ENCODE peak calls at places on chromosome 15, in nine cellular contexts. N is aorta; G is breast epithelium; F is psoas muscle; S is body of pancreas; C is neural progenitor cell; D is AG04450; U is GM23338; I is CD8-positive, alpha-beta T cell. Y is an unnamed sample.
A peak's percentile ranks its signal among the peaks of the same experiment; 100 is the strongest.

GRCh38 chr15:93382196-93382820 is 293.3 kb upstream of the RGMA start:
- DNase-seq in I (no peak), G (no peak), U (no peak), C (no peak), N (no peak), D (no peak), F (no peak), S (peak; percentile 82), Y (no peak)

GRCh38 chr15:90099868-90100854 is 2.1 kb downstream of the IDH2 start:
- DNase-seq in D (no peak), S (peak; percentile 79), C (no peak), F (peak; percentile 73), N (peak; percentile 71), G (peak; percentile 78), U (no peak), I (no peak), Y (peak; percentile 58)

GRCh38 chr15:78740904-78741274 is 70.4 kb downstream of the ADAMTS7 start:
- DNase-seq in U (no peak), S (no peak), F (no peak), G (no peak), I (no peak), C (no peak), N (no peak), D (no peak), Y (no peak)

GRCh38 chr15:31265090-31265870 is 61.4 kb upstream of the KLF13 start:
- DNase-seq in G (peak; percentile 48), N (no peak), C (peak; percentile 9), S (no peak), D (no peak), U (no peak), I (no peak), F (peak; percentile 41), Y (no peak)

GRCh38 chr15:82056900-82057825 is 11.3 kb upstream of the MEX3B start:
- DNase-seq in G (no peak), F (no peak), U (peak; percentile 56), D (no peak), S (no peak), C (peak; percentile 45), I (no peak), N (no peak), Y (no peak)

GRCh38 chr15:66673410-66674322 is 28.4 kb upstream of the SMAD6 start:
- DNase-seq in D (no peak), I (peak; percentile 8), N (peak; percentile 63), C (peak; percentile 89), U (peak; percentile 93), F (no peak), G (no peak), S (peak; percentile 27), Y (no peak)

GRCh38 chr15:68389936-68390790 is 41.8 kb downstream of the ITGA11 start:
- DNase-seq in C (no peak), N (no peak), U (no peak), G (no peak), D (peak; percentile 16), I (no peak), S (no peak), F (no peak), Y (no peak)

GRCh38 chr15:35170216-35170615 is 85.1 kb upstream of the NANOGP8 start:
- DNase-seq in G (no peak), D (peak; percentile 21), S (no peak), N (no peak), I (no peak), C (no peak), U (no peak), F (no peak), Y (peak; percentile 17)

GRCh38 chr15:34693053-34693744 is 61.6 kb downstream of the GJD2 start:
- DNase-seq in D (no peak), G (no peak), I (no peak), N (no peak), C (no peak), F (no peak), U (no peak), S (no peak), Y (no peak)

GRCh38 chr15:57541805-57542504 is 49.7 kb upstream of the MYZAP start:
- DNase-seq in I (no peak), S (peak; percentile 75), F (peak; percentile 83), G (no peak), U (peak; percentile 84), N (peak; percentile 80), D (peak; percentile 52), C (peak; percentile 70), Y (peak; percentile 16)

GRCh38 chr15:67574981-67575632 is 32.6 kb downstream of the MAP2K5 start:
- DNase-seq in N (no peak), S (no peak), G (no peak), U (peak; percentile 17), D (no peak), C (peak; percentile 52), F (no peak), I (no peak), Y (no peak)

GRCh38 chr15:38714309-38715072 is 149.9 kb upstream of the RASGRP1 start:
- DNase-seq in U (no peak), D (peak; percentile 86), S (no peak), N (peak; percentile 52), G (no peak), F (no peak), I (no peak), C (no peak), Y (no peak)

GRCh38 chr15:73265536-73266153 is 103.1 kb downstream of the HCN4 start:
- DNase-seq in U (peak; percentile 87), G (no peak), S (peak; percentile 31), I (peak; percentile 29), C (peak; percentile 76), F (peak; percentile 64), N (no peak), D (peak; percentile 6), Y (no peak)

GRCh38 chr15:83682476-83683162 is 28.7 kb downstream of the ADAMTSL3 start:
- DNase-seq in U (no peak), N (no peak), F (no peak), S (no peak), D (no peak), I (no peak), C (no peak), G (no peak), Y (no peak)

GRCh38 chr15:61459785-61460707 is 230.9 kb upstream of the RORA start:
- DNase-seq in D (no peak), I (no peak), U (no peak), G (no peak), S (no peak), N (no peak), F (no peak), C (no peak), Y (no peak)

GRCh38 chr15:42070276-42070965 is 23.9 kb downstream of the PLA2G4D start:
- DNase-seq in C (no peak), G (no peak), D (no peak), I (no peak), F (no peak), U (no peak), N (no peak), S (no peak), Y (no peak)

DNA sequence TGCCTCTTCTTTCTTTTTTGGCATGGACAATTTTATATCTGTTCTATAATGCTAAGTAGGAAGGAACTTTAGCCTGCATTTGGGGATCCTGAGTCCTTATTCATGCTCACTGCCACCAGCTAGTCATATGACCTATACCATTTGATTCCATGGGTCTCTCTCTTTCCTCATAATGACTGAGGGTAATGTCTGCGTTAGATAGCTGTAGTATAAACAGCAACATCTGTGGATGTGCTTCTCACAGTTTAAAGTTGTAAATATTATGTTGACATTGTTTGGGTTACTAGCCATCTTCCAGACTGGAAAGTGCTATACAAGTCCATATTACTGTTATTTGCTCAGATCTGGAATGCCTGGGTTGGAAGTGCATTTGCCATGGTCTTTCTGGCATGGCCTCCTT is 274.9 kb upstream of the SEMA6D start:
- DNase-seq in U (no peak), N (no peak), C (no peak), D (no peak), G (no peak), F (no peak), S (no peak), I (no peak), Y (no peak)
- H3K27ac ChIP-seq in U (no peak overlapping the region), N (no peak overlapping the region), C (no peak overlapping the region), D (no peak overlapping the region), G (no peak overlapping the region), F (no peak overlapping the region), S (no peak overlapping the region), I (no peak overlapping the region), Y (no peak overlapping the region)

GRCh38 chr15:75025102-75025501 is 1.7 kb downstream of the PPCDC start:
- DNase-seq in D (no peak), U (no peak), I (no peak), N (no peak), S (no peak), C (no peak), G (no peak), F (no peak), Y (no peak)
- H3K27ac ChIP-seq in D (no peak overlapping the region), U (no peak overlapping the region), I (no peak overlapping the region), N (no peak overlapping the region), S (no peak overlapping the region), C (no peak overlapping the region), G (no peak overlapping the region), F (no peak overlapping the region), Y (no peak overlapping the region)

GRCh38 chr15:45393851-45394250 is 15.5 kb upstream of the GATM start:
- DNase-seq in S (peak; percentile 53), D (no peak), G (no peak), F (no peak), C (no peak), I (no peak), U (peak; percentile 47), N (no peak), Y (no peak)

GRCh38 chr15:45397116-45397665 is 18.8 kb upstream of the GATM start:
- DNase-seq in D (no peak), G (no peak), C (no peak), N (no peak), F (no peak), U (no peak), I (no peak), S (no peak), Y (no peak)

GRCh38 chr15:45394681-45395080 is 16.3 kb upstream of the GATM start:
- DNase-seq in S (no peak), I (no peak), G (no peak), U (no peak), F (no peak), C (no peak), D (no peak), N (no peak), Y (no peak)

GRCh38 chr15:45399381-45400212 is 21.3 kb upstream of the GATM start:
- DNase-seq in N (no peak), F (no peak), G (no peak), C (peak; percentile 70), I (no peak), U (peak; percentile 81), D (no peak), S (no peak), Y (no peak)

DNA sequence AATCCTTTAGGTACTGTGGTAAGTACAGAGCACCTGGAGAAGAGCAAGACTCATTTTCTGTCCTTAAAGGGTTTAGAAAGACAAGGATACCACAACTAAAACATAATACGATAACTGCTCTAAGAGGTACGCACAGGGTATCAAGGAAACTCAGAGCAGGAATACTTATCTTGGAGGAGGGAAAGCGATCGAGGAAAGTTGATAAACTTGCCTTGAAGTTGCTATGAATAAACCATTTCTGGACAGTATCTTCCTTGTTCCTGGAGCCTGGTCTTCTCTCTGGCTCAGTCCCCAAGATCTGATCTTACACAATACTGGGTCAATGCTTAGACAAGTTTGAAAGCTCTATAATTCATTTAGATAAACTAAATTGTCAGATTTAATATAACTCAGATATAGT is 17.6 kb upstream of the GATM start:
- DNase-seq in I (no peak), N (no peak), D (no peak), G (no peak), U (no peak), C (no peak), S (no peak), F (no peak), Y (no peak)
- H3K27ac ChIP-seq in I (no peak overlapping the region), N (no peak overlapping the region), D (no peak overlapping the region), G (no peak overlapping the region), U (no peak overlapping the region), C (no peak overlapping the region), S (peak overlapping the region; percentile 49), F (no peak overlapping the region), Y (no peak overlapping the region)

GRCh38 chr15:55742498-55742926 is 440 bp downstream of the PRTG start:
- DNase-seq in C (peak; percentile 66), G (no peak), N (peak; percentile 56), U (peak; percentile 23), F (peak; percentile 61), I (no peak), D (no peak), S (no peak), Y (peak; percentile 25)
- H3K27ac ChIP-seq in C (peak overlapping the region; percentile 96), G (peak overlapping the region; percentile 65), N (no peak overlapping the region), U (no peak overlapping the region), F (peak overlapping the region; percentile 55), I (no peak overlapping the region), D (no peak overlapping the region), S (peak overlapping the region; percentile 4), Y (no peak overlapping the region)

Y was measured in caudate nucleus.